ENCODE peak calls at places on chromosomes 5 and 9, in eight cellular contexts. One of them, this sample, is unnamed.

GRCh38 chr5:1730487-1730847 is 69.2 kb downstream of the MRPL36 start:
- DNase-seq in activated CD8-positive, alpha-beta T cell treated with anti-CD3 and anti-CD28 coated beads for 36 hours: no peak
- DNase-seq in AG10803: no peak
- DNase-seq in epithelial cell of esophagus: no peak
- DNase-seq in natural killer cell: no peak
- DNase-seq in RWPE1: no peak
- DNase-seq in hepatocyte: no peak
- DNase-seq in neural crest cell: no peak
- DNase-seq in this sample: no peak

GRCh38 chr9:98870782-98871455 is 63.4 kb downstream of the GALNT12 start:
- DNase-seq in activated CD8-positive, alpha-beta T cell treated with anti-CD3 and anti-CD28 coated beads for 36 hours: no peak
- DNase-seq in AG10803: no peak
- DNase-seq in epithelial cell of esophagus: no peak
- DNase-seq in natural killer cell: no peak
- DNase-seq in RWPE1: no peak
- DNase-seq in hepatocyte: no peak
- DNase-seq in neural crest cell: no peak
- DNase-seq in this sample: no peak

GRCh38 chr9:88980732-88981336 is 10.4 kb upstream of the S1PR3 start:
- DNase-seq in activated CD8-positive, alpha-beta T cell treated with anti-CD3 and anti-CD28 coated beads for 36 hours: no peak
- DNase-seq in AG10803: peak
- DNase-seq in epithelial cell of esophagus: no peak
- DNase-seq in natural killer cell: no peak
- DNase-seq in RWPE1: no peak
- DNase-seq in hepatocyte: no peak
- DNase-seq in neural crest cell: no peak
- DNase-seq in this sample: no peak

GRCh38 chr5:142630927-142631539 is 54.9 kb downstream of the FGF1 start:
- DNase-seq in activated CD8-positive, alpha-beta T cell treated with anti-CD3 and anti-CD28 coated beads for 36 hours: no peak
- DNase-seq in AG10803: peak
- DNase-seq in epithelial cell of esophagus: no peak
- DNase-seq in natural killer cell: no peak
- DNase-seq in RWPE1: no peak
- DNase-seq in hepatocyte: no peak
- DNase-seq in neural crest cell: no peak
- DNase-seq in this sample: no peak

GRCh38 chr5:71744009-71744792 is 25.1 kb downstream of the CARTPT start:
- DNase-seq in activated CD8-positive, alpha-beta T cell treated with anti-CD3 and anti-CD28 coated beads for 36 hours: no peak
- DNase-seq in AG10803: no peak
- DNase-seq in epithelial cell of esophagus: no peak
- DNase-seq in natural killer cell: no peak
- DNase-seq in RWPE1: no peak
- DNase-seq in hepatocyte: no peak
- DNase-seq in neural crest cell: no peak
- DNase-seq in this sample: no peak

GRCh38 chr5:159552751-159553150 is 222.5 kb upstream of the IL12B start:
- DNase-seq in activated CD8-positive, alpha-beta T cell treated with anti-CD3 and anti-CD28 coated beads for 36 hours: no peak
- DNase-seq in AG10803: peak
- DNase-seq in epithelial cell of esophagus: peak
- DNase-seq in natural killer cell: no peak
- DNase-seq in RWPE1: peak
- DNase-seq in hepatocyte: peak
- DNase-seq in neural crest cell: no peak
- DNase-seq in this sample: no peak

GRCh38 chr9:132802121-132802795 is 75.8 kb downstream of the AK8 start:
- DNase-seq in activated CD8-positive, alpha-beta T cell treated with anti-CD3 and anti-CD28 coated beads for 36 hours: no peak
- DNase-seq in AG10803: no peak
- DNase-seq in epithelial cell of esophagus: no peak
- DNase-seq in natural killer cell: no peak
- DNase-seq in RWPE1: no peak
- DNase-seq in hepatocyte: no peak
- DNase-seq in neural crest cell: no peak
- DNase-seq in this sample: no peak

GRCh38 chr5:78907255-78907886 is 77.7 kb downstream of the ARSB start:
- DNase-seq in activated CD8-positive, alpha-beta T cell treated with anti-CD3 and anti-CD28 coated beads for 36 hours: peak
- DNase-seq in AG10803: peak
- DNase-seq in epithelial cell of esophagus: peak
- DNase-seq in natural killer cell: no peak
- DNase-seq in RWPE1: no peak
- DNase-seq in hepatocyte: peak
- DNase-seq in neural crest cell: no peak
- DNase-seq in this sample: no peak

GRCh38 chr5:173204185-173204979 is 30.6 kb downstream of the NKX2-5 start:
- DNase-seq in activated CD8-positive, alpha-beta T cell treated with anti-CD3 and anti-CD28 coated beads for 36 hours: peak
- DNase-seq in AG10803: peak
- DNase-seq in epithelial cell of esophagus: peak
- DNase-seq in natural killer cell: no peak
- DNase-seq in RWPE1: no peak
- DNase-seq in hepatocyte: peak
- DNase-seq in neural crest cell: no peak
- DNase-seq in this sample: no peak

GRCh38 chr5:143582869-143583268 is 179.4 kb upstream of the NR3C1 start:
- DNase-seq in activated CD8-positive, alpha-beta T cell treated with anti-CD3 and anti-CD28 coated beads for 36 hours: no peak
- DNase-seq in AG10803: peak
- DNase-seq in epithelial cell of esophagus: peak
- DNase-seq in natural killer cell: no peak
- DNase-seq in RWPE1: no peak
- DNase-seq in hepatocyte: no peak
- DNase-seq in neural crest cell: no peak
- DNase-seq in this sample: no peak

GRCh38 chr9:94870793-94871558 is 144.5 kb downstream of the AOPEP start:
- DNase-seq in activated CD8-positive, alpha-beta T cell treated with anti-CD3 and anti-CD28 coated beads for 36 hours: peak
- DNase-seq in AG10803: peak
- DNase-seq in epithelial cell of esophagus: peak
- DNase-seq in natural killer cell: no peak
- DNase-seq in RWPE1: peak
- DNase-seq in hepatocyte: no peak
- DNase-seq in neural crest cell: no peak
- DNase-seq in this sample: no peak

GRCh38 chr5:8585230-8586018 is 716.5 kb downstream of the MTRR start:
- DNase-seq in activated CD8-positive, alpha-beta T cell treated with anti-CD3 and anti-CD28 coated beads for 36 hours: no peak
- DNase-seq in AG10803: no peak
- DNase-seq in epithelial cell of esophagus: no peak
- DNase-seq in natural killer cell: no peak
- DNase-seq in RWPE1: no peak
- DNase-seq in hepatocyte: no peak
- DNase-seq in neural crest cell: no peak
- DNase-seq in this sample: no peak

DNA sequence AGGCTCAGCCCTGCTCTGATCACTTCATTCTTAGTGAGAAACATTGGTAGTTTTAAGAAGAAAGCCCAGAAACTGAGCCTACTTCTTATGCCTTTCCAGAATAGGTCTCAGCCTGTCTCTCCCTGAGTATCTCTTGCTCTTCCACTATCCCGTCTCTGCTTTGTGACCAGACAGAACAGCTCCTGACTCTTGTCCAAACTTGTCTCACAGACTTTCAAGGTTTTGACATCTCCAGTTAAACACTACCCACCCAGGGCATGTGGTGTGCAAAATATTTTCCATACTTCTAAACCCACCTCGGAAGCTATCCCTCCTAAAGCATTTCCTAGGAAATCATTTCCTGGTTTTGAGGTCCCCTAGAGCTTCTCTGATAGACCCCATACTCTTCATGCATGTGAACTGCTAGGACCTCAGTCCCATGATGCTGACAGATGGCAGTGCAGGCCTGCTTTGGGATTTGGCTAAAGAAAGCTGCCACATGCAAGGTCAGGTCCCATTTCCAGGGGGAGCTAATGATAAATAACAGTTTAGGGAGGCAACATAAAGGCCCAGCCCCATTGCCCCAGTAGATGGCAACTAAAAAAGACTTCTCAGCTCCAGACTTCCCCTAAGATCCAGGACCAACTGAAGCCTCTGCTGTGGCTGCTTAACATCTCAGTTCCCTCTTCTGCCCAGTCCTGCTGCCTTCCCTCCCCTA is 211.5 kb downstream of the MED10 start:
- DNase-seq in activated CD8-positive, alpha-beta T cell treated with anti-CD3 and anti-CD28 coated beads for 36 hours: no peak
- DNase-seq in AG10803: no peak
- DNase-seq in epithelial cell of esophagus: peak
- DNase-seq in natural killer cell: no peak
- DNase-seq in RWPE1: no peak
- DNase-seq in hepatocyte: no peak
- DNase-seq in neural crest cell: no peak
- DNase-seq in this sample: no peak
- TF ChIP-seq CTCF in activated CD8-positive, alpha-beta T cell treated with anti-CD3 and anti-CD28 coated beads for 36 hours: no peak
- TF ChIP-seq CTCF in AG10803: no peak
- TF ChIP-seq CTCF in epithelial cell of esophagus: no peak
- TF ChIP-seq CTCF in natural killer cell: no peak
- TF ChIP-seq CTCF in RWPE1: no peak
- TF ChIP-seq CTCF in hepatocyte: no peak
- TF ChIP-seq CTCF in neural crest cell: no peak
- TF ChIP-seq CTCF in this sample: no peak

GRCh38 chr9:87548159-87548558 is 50.5 kb downstream of the DAPK1 start:
- DNase-seq in activated CD8-positive, alpha-beta T cell treated with anti-CD3 and anti-CD28 coated beads for 36 hours: no peak
- DNase-seq in AG10803: no peak
- DNase-seq in epithelial cell of esophagus: no peak
- DNase-seq in natural killer cell: no peak
- DNase-seq in RWPE1: no peak
- DNase-seq in hepatocyte: no peak
- DNase-seq in neural crest cell: no peak
- DNase-seq in this sample: no peak

GRCh38 chr9:87547665-87548064 is 50.0 kb downstream of the DAPK1 start:
- DNase-seq in activated CD8-positive, alpha-beta T cell treated with anti-CD3 and anti-CD28 coated beads for 36 hours: no peak
- DNase-seq in AG10803: no peak
- DNase-seq in epithelial cell of esophagus: peak
- DNase-seq in natural killer cell: no peak
- DNase-seq in RWPE1: peak
- DNase-seq in hepatocyte: peak
- DNase-seq in neural crest cell: no peak
- DNase-seq in this sample: no peak

GRCh38 chr9:87551692-87552303 is 54.1 kb downstream of the DAPK1 start:
- DNase-seq in activated CD8-positive, alpha-beta T cell treated with anti-CD3 and anti-CD28 coated beads for 36 hours: peak
- DNase-seq in AG10803: no peak
- DNase-seq in epithelial cell of esophagus: no peak
- DNase-seq in natural killer cell: no peak
- DNase-seq in RWPE1: no peak
- DNase-seq in hepatocyte: no peak
- DNase-seq in neural crest cell: no peak
- DNase-seq in this sample: no peak

GRCh38 chr9:87550253-87550954 is 52.7 kb downstream of the DAPK1 start:
- DNase-seq in activated CD8-positive, alpha-beta T cell treated with anti-CD3 and anti-CD28 coated beads for 36 hours: no peak
- DNase-seq in AG10803: no peak
- DNase-seq in epithelial cell of esophagus: no peak
- DNase-seq in natural killer cell: no peak
- DNase-seq in RWPE1: no peak
- DNase-seq in hepatocyte: no peak
- DNase-seq in neural crest cell: no peak
- DNase-seq in this sample: no peak

DNA sequence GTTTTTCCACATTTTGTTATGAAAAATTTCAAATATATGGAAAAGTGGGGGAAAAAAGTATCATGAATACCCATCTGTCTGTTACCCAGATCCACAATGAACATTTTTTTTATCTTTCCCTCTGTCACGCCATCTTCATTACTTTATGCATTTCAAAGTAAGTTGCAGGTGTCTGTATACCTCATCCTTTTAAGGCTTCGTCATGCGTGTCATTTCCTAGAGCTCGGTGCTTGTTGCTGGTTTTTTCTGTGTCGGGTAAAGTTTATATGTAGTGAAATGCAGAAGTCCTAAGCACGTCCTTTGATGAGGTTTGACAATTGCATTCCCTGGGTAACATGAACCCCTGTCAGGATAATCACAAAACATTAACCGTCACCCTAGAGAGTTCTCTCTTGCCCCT is 52.1 kb downstream of the DAPK1 start:
- DNase-seq in activated CD8-positive, alpha-beta T cell treated with anti-CD3 and anti-CD28 coated beads for 36 hours: no peak
- DNase-seq in AG10803: no peak
- DNase-seq in epithelial cell of esophagus: no peak
- DNase-seq in natural killer cell: no peak
- DNase-seq in RWPE1: no peak
- DNase-seq in hepatocyte: no peak
- DNase-seq in neural crest cell: no peak
- DNase-seq in this sample: no peak
- TF ChIP-seq CTCF in activated CD8-positive, alpha-beta T cell treated with anti-CD3 and anti-CD28 coated beads for 36 hours: no peak
- TF ChIP-seq CTCF in AG10803: no peak
- TF ChIP-seq CTCF in epithelial cell of esophagus: no peak
- TF ChIP-seq CTCF in natural killer cell: no peak
- TF ChIP-seq CTCF in RWPE1: no peak
- TF ChIP-seq CTCF in hepatocyte: no peak
- TF ChIP-seq CTCF in neural crest cell: no peak
- TF ChIP-seq CTCF in this sample: no peak

GRCh38 chr5:149237662-149238061 is 34.0 kb upstream of the AFAP1L1 start:
- DNase-seq in activated CD8-positive, alpha-beta T cell treated with anti-CD3 and anti-CD28 coated beads for 36 hours: no peak
- DNase-seq in AG10803: no peak
- DNase-seq in epithelial cell of esophagus: no peak
- DNase-seq in natural killer cell: no peak
- DNase-seq in RWPE1: no peak
- DNase-seq in hepatocyte: no peak
- DNase-seq in neural crest cell: no peak
- DNase-seq in this sample: no peak
- TF ChIP-seq CTCF in activated CD8-positive, alpha-beta T cell treated with anti-CD3 and anti-CD28 coated beads for 36 hours: no peak
- TF ChIP-seq CTCF in AG10803: peak
- TF ChIP-seq CTCF in epithelial cell of esophagus: no peak
- TF ChIP-seq CTCF in natural killer cell: no peak
- TF ChIP-seq CTCF in RWPE1: no peak
- TF ChIP-seq CTCF in hepatocyte: no peak
- TF ChIP-seq CTCF in neural crest cell: no peak
- TF ChIP-seq CTCF in this sample: no peak

GRCh38 chr5:108381034-108381954 is 604 bp downstream of the FBXL17 start:
- DNase-seq in activated CD8-positive, alpha-beta T cell treated with anti-CD3 and anti-CD28 coated beads for 36 hours: peak
- DNase-seq in AG10803: peak
- DNase-seq in epithelial cell of esophagus: peak
- DNase-seq in natural killer cell: peak
- DNase-seq in RWPE1: peak
- DNase-seq in hepatocyte: peak
- DNase-seq in neural crest cell: peak
- DNase-seq in this sample: peak
- TF ChIP-seq CTCF in activated CD8-positive, alpha-beta T cell treated with anti-CD3 and anti-CD28 coated beads for 36 hours: no peak
- TF ChIP-seq CTCF in AG10803: no peak
- TF ChIP-seq CTCF in epithelial cell of esophagus: no peak
- TF ChIP-seq CTCF in natural killer cell: no peak
- TF ChIP-seq CTCF in RWPE1: no peak
- TF ChIP-seq CTCF in hepatocyte: no peak
- TF ChIP-seq CTCF in neural crest cell: no peak
- TF ChIP-seq CTCF in this sample: no peak

This sample was measured in activated B cell treated with CpG ODN at 0.5 μM for 24 hours.